ENCODE peak calls at places on chromosome 14, in nine cellular contexts. F is NCI-H1417 treated with DMSO at 0.1 percent for 48 hours; G is testis; D is stimulated activated CD4-positive, alpha-beta T cell treated with anti-CD3 and anti-CD28 coated beads, Interleukin-2, amount 100 ng/mL, for 48 hours; L is PC-3; I is psoas muscle; W is A172; P is BE2C; A is HT-29. S is an unnamed sample.

GRCh38 chr14:26414933-26415332 is 182.9 kb downstream of the NOVA1 start:
- DNase-seq in L (no peak), P (no peak), W (no peak), I (no peak), A (no peak), D (no peak), F (no peak), G (no peak), S (no peak)

GRCh38 chr14:102539544-102540309 is 30.2 kb upstream of the ANKRD9 start:
- DNase-seq in F (no peak), L (no peak), D (no peak), P (peak; percentile 99), G (peak; percentile 65), W (no peak), I (peak; percentile 71), A (no peak), S (peak; percentile 42)

GRCh38 chr14:22394616-22395015 is 194.4 kb downstream of the DAD1 start:
- DNase-seq in G (no peak), I (no peak), L (no peak), W (no peak), A (no peak), D (no peak), P (no peak), F (no peak), S (no peak)

GRCh38 chr14:103329421-103330347 is 4.4 kb upstream of the EIF5 start:
- DNase-seq in P (no peak), I (no peak), F (no peak), G (peak; percentile 30), D (no peak), L (no peak), A (peak; percentile 31), W (no peak), S (peak; percentile 44)

GRCh38 chr14:50103558-50103957 is 12.8 kb downstream of the VCPKMT start:
- DNase-seq in L (no peak), W (no peak), A (no peak), P (no peak), I (no peak), D (no peak), F (no peak), G (no peak), S (no peak)

GRCh38 chr14:26729851-26730250 is 132.0 kb upstream of the NOVA1 start:
- DNase-seq in I (no peak), D (no peak), P (no peak), A (no peak), G (no peak), W (peak; percentile 4), F (no peak), L (no peak), S (peak; percentile 3)

GRCh38 chr14:65840786-65841185 is 428.3 kb downstream of the FUT8 start:
- DNase-seq in G (no peak), L (no peak), A (no peak), P (no peak), F (no peak), W (no peak), I (no peak), D (no peak), S (no peak)

GRCh38 chr14:89422181-89422951 is 5.3 kb upstream of the FOXN3 start:
- DNase-seq in D (no peak), P (no peak), F (no peak), G (no peak), W (no peak), I (no peak), A (peak; percentile 78), L (peak; percentile 36), S (no peak)

GRCh38 chr14:22489247-22489551 is 99.8 kb downstream of the DAD1 start:
- DNase-seq in F (no peak), P (peak; percentile 23), W (no peak), L (no peak), A (no peak), D (no peak), G (no peak), I (no peak), S (no peak)

GRCh38 chr14:24443053-24443683 is 592 bp upstream of the SDR39U1 start:
- DNase-seq in I (no peak), P (no peak), D (no peak), L (no peak), W (no peak), F (no peak), A (no peak), G (no peak), S (no peak)

GRCh38 chr14:67240168-67240932 is 885 bp upstream of the PALS1 start:
- DNase-seq in D (peak; percentile 13), G (peak; percentile 73), I (peak; percentile 77), P (peak; percentile 45), W (no peak), A (peak; percentile 60), F (no peak), L (peak; percentile 67), S (peak; percentile 23)

GRCh38 chr14:101075025-101075800 is 171.7 kb upstream of the RTL1 start:
- DNase-seq in D (no peak), I (no peak), P (no peak), A (no peak), F (no peak), W (no peak), L (no peak), G (peak; percentile 6), S (no peak)

GRCh38 chr14:58072288-58073071 is 79.5 kb downstream of the ARMH4 start:
- DNase-seq in W (peak; percentile 26), F (peak; percentile 26), G (peak; percentile 47), I (no peak), D (peak; percentile 40), A (peak; percentile 60), P (peak; percentile 60), L (peak; percentile 95), S (peak; percentile 73)

GRCh38 chr14:43085820-43086219 is 1421.3 kb downstream of the FSCB start:
- DNase-seq in G (no peak), D (no peak), L (no peak), W (no peak), P (no peak), I (no peak), A (no peak), F (no peak), S (no peak)

GRCh38 chr14:72527591-72527990 is 366.3 kb downstream of the DPF3 start:
- DNase-seq in A (no peak), P (no peak), I (no peak), W (no peak), D (no peak), G (no peak), L (no peak), F (no peak), S (no peak)

GRCh38 chr14:55103005-55103640 is 25.9 kb upstream of the LGALS3 start:
- DNase-seq in P (no peak), L (peak; percentile 100), A (peak; percentile 90), G (peak; percentile 78), I (peak; percentile 85), D (peak; percentile 15), F (no peak), W (peak; percentile 85), S (peak; percentile 96)

GRCh38 chr14:29489911-29490310 is 437.7 kb downstream of the PRKD1 start:
- DNase-seq in F (no peak), P (no peak), D (no peak), L (no peak), A (no peak), W (no peak), G (no peak), I (no peak), S (no peak)

S was measured in H4.